ENCODE peak calls at places on chromosome 3, in seven cellular contexts. M is GM23248, O is hepatocyte, Q is PC-9, F is GM23338, D is MM.1S, W is PC-3. T is an unnamed sample.

GRCh38 chr3:42511196-42511595 is 8.8 kb downstream of the VIPR1 start:
- DNase-seq in M (peak; percentile 17), O (no peak), Q (no peak), F (no peak), D (no peak), W (no peak), T (no peak)

GRCh38 chr3:142445816-142446254 is 2.0 kb downstream of the XRN1 start:
- DNase-seq in M (peak; percentile 60), O (peak; percentile 27), Q (no peak), F (no peak), D (peak; percentile 68), W (peak; percentile 53), T (no peak)

GRCh38 chr3:177992993-177993969 is 543.0 kb upstream of the KCNMB2 start:
- DNase-seq in M (no peak), O (peak; percentile 27), Q (no peak), F (no peak), D (no peak), W (no peak), T (no peak)

GRCh38 chr3:186570941-186571643 is 572 bp downstream of the DNAJB11 start:
- DNase-seq in M (peak; percentile 17), O (peak; percentile 9), Q (no peak), F (peak; percentile 7), D (no peak), W (no peak), T (no peak)

GRCh38 chr3:194089357-194090177 is 46.4 kb upstream of the HES1 start:
- DNase-seq in M (peak; percentile 100), O (peak; percentile 87), Q (peak; percentile 100), F (peak; percentile 58), D (no peak), W (peak; percentile 99), T (peak; percentile 98)

GRCh38 chr3:194537732-194538247 is 51.0 kb upstream of the ATP13A3 start:
- DNase-seq in M (peak; percentile 53), O (no peak), Q (peak; percentile 100), F (no peak), D (no peak), W (peak; percentile 93), T (no peak)

GRCh38 chr3:106025151-106025722 is 156.4 kb upstream of the CBLB start:
- DNase-seq in M (peak; percentile 32), O (no peak), Q (no peak), F (no peak), D (no peak), W (peak; percentile 40), T (no peak)

GRCh38 chr3:51559961-51560360 is 21.4 kb downstream of the RAD54L2 start:
- DNase-seq in M (no peak), O (no peak), Q (no peak), F (peak; percentile 27), D (no peak), W (no peak), T (no peak)

GRCh38 chr3:11770477-11771381 is 76.0 kb downstream of the TAMM41 start:
- DNase-seq in M (peak; percentile 89), O (peak; percentile 94), Q (peak; percentile 96), F (peak; percentile 96), D (peak; percentile 86), W (peak; percentile 97), T (peak; percentile 87)

GRCh38 chr3:4162132-4162531 is 141.0 kb upstream of the SETMAR start:
- DNase-seq in M (no peak), O (peak; percentile 19), Q (no peak), F (no peak), D (no peak), W (no peak), T (no peak)

GRCh38 chr3:48695113-48695753 is 9.5 kb upstream of the NCKIPSD start:
- DNase-seq in M (peak; percentile 92), O (no peak), Q (no peak), F (peak; percentile 94), D (no peak), W (no peak), T (no peak)

GRCh38 chr3:107884719-107885460 is 205.9 kb downstream of the CD47 start:
- DNase-seq in M (peak; percentile 78), O (no peak), Q (no peak), F (peak; percentile 31), D (no peak), W (peak; percentile 86), T (no peak)

GRCh38 chr3:186025161-186025560 is 83.7 kb downstream of the ETV5 start:
- DNase-seq in M (peak; percentile 89), O (no peak), Q (no peak), F (no peak), D (no peak), W (no peak), T (no peak)

GRCh38 chr3:171415070-171415469 is 45.1 kb downstream of the TNIK start:
- DNase-seq in M (peak; percentile 43), O (no peak), Q (no peak), F (peak; percentile 31), D (no peak), W (peak; percentile 17), T (no peak)

GRCh38 chr3:105915524-105915923 is 46.7 kb upstream of the CBLB start:
- DNase-seq in M (peak; percentile 26), O (no peak), Q (no peak), F (no peak), D (no peak), W (peak; percentile 82), T (no peak)

GRCh38 chr3:59480486-59480995 is 430.7 kb upstream of the CFAP20DC start:
- DNase-seq in M (peak; percentile 82), O (no peak), Q (no peak), F (no peak), D (no peak), W (peak; percentile 74), T (no peak)

GRCh38 chr3:161156936-161157335 is 51.8 kb upstream of the B3GALNT1 start:
- DNase-seq in M (no peak), O (no peak), Q (no peak), F (no peak), D (no peak), W (peak; percentile 48), T (no peak)

GRCh38 chr3:119098006-119098405 is 48.0 kb upstream of the TEX55 start:
- DNase-seq in M (no peak), O (no peak), Q (no peak), F (no peak), D (no peak), W (no peak), T (no peak)

GRCh38 chr3:43869491-43869890 is 178.8 kb downstream of the ABHD5 start:
- DNase-seq in M (no peak), O (no peak), Q (no peak), F (no peak), D (no peak), W (peak; percentile 34), T (no peak)

GRCh38 chr3:186525369-186526255 is 18.6 kb downstream of the CRYGS start:
- DNase-seq in M (no peak), O (no peak), Q (no peak), F (no peak), D (no peak), W (no peak), T (no peak)

GRCh38 chr3:28574036-28574435 is 225.4 kb upstream of the AZI2 start:
- DNase-seq in M (no peak), O (no peak), Q (no peak), F (no peak), D (no peak), W (no peak), T (no peak)

GRCh38 chr3:28577941-28578340 is 229.3 kb upstream of the AZI2 start:
- DNase-seq in M (no peak), O (no peak), Q (no peak), F (no peak), D (no peak), W (no peak), T (no peak)

GRCh38 chr3:28576590-28577220 is 228.1 kb upstream of the AZI2 start:
- DNase-seq in M (peak; percentile 21), O (no peak), Q (no peak), F (peak; percentile 23), D (no peak), W (no peak), T (no peak)

GRCh38 chr3:28575748-28576589 is 227.3 kb upstream of the AZI2 start:
- DNase-seq in M (peak; percentile 69), O (peak; percentile 47), Q (no peak), F (peak; percentile 67), D (no peak), W (no peak), T (no peak)

DNA sequence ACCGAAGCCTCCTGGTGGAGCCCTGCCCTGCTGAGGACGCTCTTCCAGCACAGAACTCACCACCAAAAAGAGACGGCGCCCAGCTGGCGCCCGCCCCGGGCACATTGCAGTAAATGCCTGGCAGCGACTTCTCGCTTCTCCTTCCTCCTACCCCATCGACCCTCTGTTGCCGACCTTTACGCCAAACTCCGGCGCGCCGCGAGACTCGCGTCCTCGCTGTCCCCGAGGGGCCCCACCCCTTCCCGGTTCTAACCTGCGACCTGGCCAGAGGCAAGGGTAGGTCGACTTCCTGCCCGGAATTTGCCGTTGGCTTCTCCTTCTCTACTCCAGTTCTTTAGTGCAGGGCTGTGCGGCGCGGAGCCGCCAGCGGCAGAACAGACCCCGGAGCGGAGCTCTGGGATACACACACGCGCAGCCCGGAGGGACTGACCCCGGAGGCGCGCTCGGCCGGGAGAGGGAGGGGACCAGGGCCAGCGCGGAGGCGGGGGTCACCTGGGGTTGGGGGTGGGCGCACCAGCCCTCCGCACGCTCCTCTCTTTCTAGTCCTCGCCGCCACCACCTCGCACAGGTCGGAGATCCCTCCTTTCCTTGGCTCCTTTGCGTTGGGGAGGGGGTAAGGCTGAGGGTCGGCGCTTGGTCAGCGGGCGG is 226.6 kb upstream of the AZI2 start:
- DNase-seq in M (peak; percentile 35), O (peak; percentile 37), Q (no peak), F (peak; percentile 83), D (no peak), W (no peak), T (no peak)
- TF ChIP-seq EZH2 in M (no peak), O (peak; percentile 49), Q (no peak), F (no peak), D (no peak), W (peak; percentile 89), T (no peak)

GRCh38 chr3:27720029-27720518 is 2.0 kb downstream of the EOMES start:
- DNase-seq in M (no peak), O (no peak), Q (no peak), F (peak; percentile 21), D (no peak), W (no peak), T (no peak)
- H3K27me3 ChIP-seq in M (peaks cover 72% of the 10 kb centered on the region), O (peaks cover 97% of the 10 kb centered on the region), Q (no peaks in the 10 kb centered on the region), F (peaks cover 100% of the 10 kb centered on the region), D (no peaks in the 10 kb centered on the region), W (peaks cover 3% of the 10 kb centered on the region), T (no peaks in the 10 kb centered on the region)

GRCh38 chr3:97001611-97002010 is 187.2 kb downstream of the EPHA6 start:
- DNase-seq in M (no peak), O (no peak), Q (no peak), F (no peak), D (no peak), W (no peak), T (no peak)
- H3K9me2 ChIP-seq in M (no peaks in the 10 kb centered on the region), O (no peaks in the 10 kb centered on the region), Q (peaks cover 3% of the 10 kb centered on the region), F (no peaks in the 10 kb centered on the region), D (no peaks in the 10 kb centered on the region), W (no peaks in the 10 kb centered on the region), T (no peaks in the 10 kb centered on the region)

DNA sequence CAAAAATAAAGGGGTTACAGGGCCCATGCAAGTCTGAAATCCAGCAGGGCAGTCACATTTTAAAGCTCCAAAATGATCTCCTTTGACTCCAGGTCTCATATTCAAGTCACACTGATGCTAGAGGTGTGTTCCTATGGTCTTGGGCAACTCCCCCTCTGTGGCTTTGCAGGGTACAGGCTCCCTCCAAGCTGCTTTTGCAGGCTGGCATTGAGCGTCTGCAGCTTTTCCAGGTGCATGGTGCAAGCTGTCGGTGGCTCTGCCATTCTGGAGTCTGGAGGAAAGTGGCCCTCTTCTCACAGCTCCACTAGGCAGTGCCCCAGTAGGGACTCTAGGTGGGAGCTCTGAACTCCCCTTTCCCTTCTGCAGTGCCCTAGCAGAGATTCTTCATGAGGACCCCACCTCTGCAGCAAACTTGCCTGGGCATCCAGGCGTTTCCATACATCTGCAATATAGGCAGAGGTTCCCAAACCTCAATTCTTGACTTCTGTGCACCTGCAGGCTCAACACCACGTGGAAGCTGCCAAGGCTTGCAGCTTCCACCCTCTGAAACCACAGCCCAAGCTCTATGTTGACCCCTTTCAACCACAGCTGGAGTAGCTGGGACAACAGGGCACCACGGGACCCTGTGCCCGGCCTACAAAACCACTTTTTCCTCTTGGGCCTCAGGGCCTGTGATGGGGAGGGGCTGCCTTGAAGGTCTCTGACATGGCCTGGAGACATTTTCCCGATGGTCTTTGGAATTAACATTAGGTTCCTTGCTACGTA is 80.1 kb upstream of the PLSCR5 start:
- DNase-seq in M (no peak), O (no peak), Q (no peak), F (no peak), D (peak; percentile 42), W (no peak), T (no peak)
- TF ChIP-seq EZH2 in M (no peak), O (no peak), Q (no peak), F (no peak), D (no peak), W (no peak), T (no peak)

T was measured in HCT116.